ENCODE peak calls at places on chromosomes 13 and 19, in four cellular contexts. A is H54; X is COLO829; T is CD4-positive, alpha-beta T cell. V is an unnamed sample.

GRCh38 chr13:70568571-70568970 is 460.3 kb upstream of the KLHL1 start:
- DNase-seq in A (peak; percentile 2), X (peak; percentile 68), T (no peak), V (no peak)

GRCh38 chr19:47598407-47599349 is 10.3 kb upstream of the BICRA start:
- DNase-seq in A (peak; percentile 72), X (peak; percentile 94), T (no peak), V (no peak)

GRCh38 chr19:46442808-46443450 is 14.2 kb upstream of the PNMA8C start:
- DNase-seq in A (peak; percentile 41), X (peak; percentile 39), T (no peak), V (no peak)

GRCh38 chr19:3506384-3507340 is 551 bp downstream of the FZR1 start:
- DNase-seq in A (peak; percentile 45), X (no peak), T (no peak), V (no peak)

GRCh38 chr13:49248433-49249002 is 793 bp downstream of the CDADC1 start:
- DNase-seq in A (no peak), X (no peak), T (no peak), V (no peak)

GRCh38 chr19:3404324-3405260 is 38.2 kb downstream of the NFIC start:
- DNase-seq in A (no peak), X (peak; percentile 87), T (no peak), V (no peak)

GRCh38 chr19:45515081-45515624 is 7.9 kb downstream of the VASP start:
- DNase-seq in A (no peak), X (no peak), T (peak; percentile 19), V (no peak)

GRCh38 chr13:24680921-24681585 is 845 bp downstream of the ATP12A start:
- DNase-seq in A (no peak), X (no peak), T (no peak), V (no peak)

GRCh38 chr13:24148414-24149305 is 11.9 kb upstream of the SPATA13 start:
- DNase-seq in A (peak; percentile 58), X (peak; percentile 99), T (no peak), V (no peak)

GRCh38 chr19:13011653-13012389 is 16.5 kb downstream of the NFIX start:
- DNase-seq in A (no peak), X (no peak), T (no peak), V (no peak)